ENCODE peak calls at places on chromosomes 11 and 22, in four cellular contexts. One of them, this sample, is unnamed.

GRCh38 chr11:102223859-102224258 is 93.4 kb upstream of the BIRC3 start:
- DNase-seq in HCT116: no peak
- DNase-seq in K562: no peak
- DNase-seq in GM12878: no peak
- DNase-seq in this sample: no peak

GRCh38 chr11:94504689-94505293 is 7.5 kb upstream of the C11orf97 start:
- DNase-seq in GM12878: no peak
- DNase-seq in K562: peak
- DNase-seq in HCT116: peak
- DNase-seq in this sample: no peak

GRCh38 chr22:43255299-43255698 is 68.4 kb upstream of the TTLL12 start:
- DNase-seq in GM12878: no peak
- DNase-seq in HCT116: no peak
- DNase-seq in K562: no peak
- DNase-seq in this sample: no peak

GRCh38 chr11:125375146-125375545 is 120.9 kb downstream of the FEZ1 start:
- DNase-seq in GM12878: no peak
- DNase-seq in HCT116: no peak
- DNase-seq in K562: no peak
- DNase-seq in this sample: no peak

GRCh38 chr11:1151366-1152315 is 6.1 kb upstream of the MUC5AC start:
- DNase-seq in HCT116: no peak
- DNase-seq in GM12878: no peak
- DNase-seq in K562: no peak
- DNase-seq in this sample: no peak

GRCh38 chr11:82267186-82267585 is 466.5 kb downstream of the FAM181B start:
- DNase-seq in GM12878: no peak
- DNase-seq in HCT116: no peak
- DNase-seq in K562: no peak
- DNase-seq in this sample: no peak

GRCh38 chr22:46078241-46079092 is 71.9 kb upstream of the PPARA start:
- DNase-seq in HCT116: no peak
- DNase-seq in GM12878: no peak
- DNase-seq in K562: no peak
- DNase-seq in this sample: no peak

GRCh38 chr11:22491826-22492225 is 133.8 kb downstream of the FANCF start:
- DNase-seq in HCT116: no peak
- DNase-seq in GM12878: no peak
- DNase-seq in K562: no peak
- DNase-seq in this sample: peak

GRCh38 chr11:105132716-105133511 is 6.7 kb downstream of the CARD18 start:
- DNase-seq in K562: no peak
- DNase-seq in GM12878: no peak
- DNase-seq in HCT116: no peak
- DNase-seq in this sample: no peak

GRCh38 chr11:83612891-83613766 is 327.0 kb upstream of the CCDC90B start:
- DNase-seq in GM12878: peak
- DNase-seq in K562: no peak
- DNase-seq in HCT116: no peak
- DNase-seq in this sample: no peak

GRCh38 chr22:20155330-20156041 is 4.6 kb upstream of the CCDC188 start:
- DNase-seq in K562: peak
- DNase-seq in GM12878: no peak
- DNase-seq in HCT116: no peak
- DNase-seq in this sample: no peak

GRCh38 chr11:62615521-62615920 is 2.5 kb downstream of the ROM1 start:
- DNase-seq in HCT116: no peak
- DNase-seq in GM12878: no peak
- DNase-seq in K562: no peak
- DNase-seq in this sample: no peak
- TF ChIP-seq POLR2AphosphoS5 in HCT116: no peak
- TF ChIP-seq POLR2AphosphoS5 in GM12878: no peak
- TF ChIP-seq POLR2AphosphoS5 in K562: no peak
- TF ChIP-seq POLR2AphosphoS5 in this sample: no peak

GRCh38 chr22:27574651-27575050 is 226.9 kb downstream of the MN1 start:
- DNase-seq in K562: no peak
- DNase-seq in GM12878: no peak
- DNase-seq in HCT116: no peak
- DNase-seq in this sample: no peak

GRCh38 chr22:27576815-27577564 is 224.6 kb downstream of the MN1 start:
- DNase-seq in GM12878: no peak
- DNase-seq in HCT116: no peak
- DNase-seq in K562: no peak
- DNase-seq in this sample: no peak

GRCh38 chr22:27577570-27577969 is 224.0 kb downstream of the MN1 start:
- DNase-seq in HCT116: no peak
- DNase-seq in GM12878: no peak
- DNase-seq in K562: no peak
- DNase-seq in this sample: no peak

GRCh38 chr22:27575348-27575747 is 226.2 kb downstream of the MN1 start:
- DNase-seq in GM12878: no peak
- DNase-seq in HCT116: no peak
- DNase-seq in K562: no peak
- DNase-seq in this sample: no peak

DNA sequence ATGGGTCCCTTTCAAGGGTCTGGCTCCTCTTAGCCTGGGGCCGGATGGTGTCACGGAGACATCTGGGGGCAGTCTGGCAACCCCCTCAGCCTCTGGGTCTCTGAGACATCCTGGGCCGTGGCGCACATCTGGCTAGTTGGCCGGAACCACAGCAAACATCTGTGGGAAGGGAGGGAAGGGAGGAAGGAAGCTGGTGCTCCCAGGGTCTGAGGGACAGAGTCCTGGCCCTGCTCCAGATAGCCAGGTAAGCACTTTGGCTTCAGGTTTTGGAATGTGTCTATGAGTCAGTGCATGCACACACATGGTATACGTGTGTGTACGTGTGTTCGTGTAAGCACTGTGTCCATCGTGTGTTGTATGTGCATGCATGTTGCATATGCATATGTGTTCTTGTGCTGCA is 225.1 kb downstream of the MN1 start:
- DNase-seq in K562: no peak
- DNase-seq in HCT116: no peak
- DNase-seq in GM12878: no peak
- DNase-seq in this sample: no peak
- TF ChIP-seq EZH2 in K562: no peak
- TF ChIP-seq EZH2 in HCT116: no peak
- TF ChIP-seq EZH2 in GM12878: no peak
- TF ChIP-seq EZH2 in this sample: no peak

DNA sequence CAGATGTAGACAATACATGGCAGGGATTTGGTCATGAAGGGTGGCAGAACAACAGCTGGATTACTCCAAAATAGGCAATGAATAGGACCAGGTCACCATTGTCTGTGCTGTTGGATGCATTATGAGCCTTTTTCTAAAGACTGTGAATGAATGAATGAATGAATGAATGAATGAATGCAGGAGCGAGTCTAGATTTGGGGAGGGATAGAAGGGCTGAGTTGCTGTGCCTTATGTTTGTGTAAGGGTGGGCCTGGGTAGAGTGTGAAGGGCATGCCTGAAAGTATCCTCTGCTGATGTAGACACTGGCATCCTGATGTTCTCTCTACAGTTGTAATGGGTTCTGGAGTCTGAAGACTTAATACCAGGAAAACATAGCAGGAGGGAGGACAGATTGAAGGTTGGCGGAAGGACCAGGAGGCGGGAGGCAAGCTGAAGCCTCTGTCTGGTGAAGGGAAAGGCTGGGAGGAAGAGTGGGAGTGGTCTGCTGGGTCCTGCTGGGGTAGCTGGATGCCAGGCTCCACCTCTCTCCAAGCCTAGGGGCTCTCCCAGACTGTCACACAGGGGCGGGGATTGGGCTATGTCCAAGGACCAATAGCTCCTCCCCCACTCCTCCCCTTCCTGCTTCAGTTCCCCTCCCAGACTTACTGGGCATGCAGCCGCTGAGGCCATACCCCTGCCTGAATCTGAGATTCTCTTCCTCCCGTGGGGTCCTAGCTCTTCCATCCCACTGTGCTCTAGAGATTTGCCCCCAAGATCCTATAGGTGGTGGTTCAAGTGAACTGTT is 4.8 kb downstream of the TRIM3 start:
- DNase-seq in K562: peak
- DNase-seq in GM12878: peak
- DNase-seq in HCT116: peak
- DNase-seq in this sample: peak
- TF ChIP-seq POLR2AphosphoS5 in K562: no peak
- TF ChIP-seq POLR2AphosphoS5 in GM12878: peak
- TF ChIP-seq POLR2AphosphoS5 in HCT116: peak
- TF ChIP-seq POLR2AphosphoS5 in this sample: peak

DNA sequence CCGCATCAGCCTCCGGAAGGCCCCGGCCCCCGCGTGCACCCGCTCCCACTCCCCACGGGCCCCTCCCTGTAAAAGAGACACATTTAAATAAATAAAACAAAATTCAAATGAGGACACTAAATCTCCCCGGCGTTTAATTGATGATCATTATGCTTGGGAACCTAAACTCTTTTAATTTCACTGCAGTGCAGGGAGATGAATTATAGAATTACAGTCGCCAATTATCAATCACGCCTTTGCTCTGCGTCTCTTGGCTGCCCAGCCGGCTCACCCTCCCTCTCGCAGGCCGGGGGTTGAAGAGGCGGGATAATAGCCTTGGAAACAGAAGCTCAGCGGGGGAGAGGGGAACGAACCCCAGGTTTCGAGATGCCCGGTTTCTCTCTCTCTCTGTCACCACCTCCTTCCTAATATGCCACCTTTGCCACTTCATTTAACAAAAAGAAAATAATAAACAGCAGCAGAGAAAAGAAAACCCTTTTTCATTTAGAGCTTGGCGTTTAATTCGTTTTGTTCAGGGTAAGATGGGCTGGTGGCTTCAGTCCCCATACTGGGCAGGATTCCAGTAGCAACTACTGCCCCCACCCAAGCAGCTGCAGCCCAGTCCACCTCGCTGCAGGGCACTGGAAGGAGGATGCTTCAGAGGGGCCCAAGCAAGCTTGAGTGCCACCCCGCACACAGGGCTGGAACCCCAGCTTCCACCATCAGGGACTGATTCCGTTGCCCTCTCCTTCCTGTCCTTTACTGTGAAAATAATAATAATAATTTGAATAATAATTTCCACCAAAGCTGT is 271.8 kb downstream of the BUD13 start:
- DNase-seq in GM12878: no peak
- DNase-seq in K562: no peak
- DNase-seq in HCT116: no peak
- DNase-seq in this sample: no peak
- TF ChIP-seq EZH2 in GM12878: no peak
- TF ChIP-seq EZH2 in K562: no peak
- TF ChIP-seq EZH2 in HCT116: no peak
- TF ChIP-seq EZH2 in this sample: peak

GRCh38 chr11:47399860-47400812 is 8.3 kb upstream of the SLC39A13 start:
- DNase-seq in K562: peak
- DNase-seq in GM12878: no peak
- DNase-seq in HCT116: no peak
- DNase-seq in this sample: no peak
- TF ChIP-seq POLR2AphosphoS5 in K562: peak
- TF ChIP-seq POLR2AphosphoS5 in GM12878: no peak
- TF ChIP-seq POLR2AphosphoS5 in HCT116: no peak
- TF ChIP-seq POLR2AphosphoS5 in this sample: peak